ENCODE peak calls at places on chromosomes 2 and 18, in four cellular contexts. P is H7, I is cardiac fibroblast, F is adipocyte. C is an unnamed sample.

GRCh38 chr2:122166820-122167219 is 411.4 kb downstream of the TSN start:
- DNase-seq in P (no peak), I (no peak), F (no peak), C (no peak)

GRCh38 chr2:5373200-5373599 is 319.0 kb upstream of the SOX11 start:
- DNase-seq in P (peak), I (no peak), F (no peak), C (no peak)

GRCh38 chr2:96143848-96144480 is 1.3 kb downstream of the DUSP2 start:
- DNase-seq in P (peak), I (no peak), F (no peak), C (peak)

GRCh38 chr2:10523406-10524189 is 75.5 kb upstream of the ODC1 start:
- DNase-seq in P (peak), I (no peak), F (no peak), C (no peak)

GRCh38 chr2:38113999-38114708 is 38.2 kb upstream of the CYP1B1 start:
- DNase-seq in P (no peak), I (peak), F (peak), C (no peak)

GRCh38 chr2:238313289-238313990 is 6.9 kb upstream of the TRAF3IP1 start:
- DNase-seq in P (no peak), I (no peak), F (no peak), C (no peak)

GRCh38 chr2:38013158-38013752 is 62.7 kb downstream of the CYP1B1 start:
- DNase-seq in P (no peak), I (no peak), F (peak), C (no peak)

GRCh38 chr2:142176941-142177340 is 46.1 kb upstream of the LRP1B start:
- DNase-seq in P (no peak), I (no peak), F (no peak), C (no peak)

GRCh38 chr2:211748339-211748738 is 790.3 kb downstream of the ERBB4 start:
- DNase-seq in P (peak), I (no peak), F (no peak), C (no peak)

GRCh38 chr18:11496561-11497172 is 112.7 kb upstream of the SLC35G4 start:
- DNase-seq in P (no peak), I (no peak), F (no peak), C (no peak)

GRCh38 chr2:140383781-140384180 is 1603.6 kb upstream of the NXPH2 start:
- DNase-seq in P (no peak), I (peak), F (peak), C (no peak)

GRCh38 chr2:173159794-173160463 is 84.3 kb downstream of the MAP3K20 start:
- DNase-seq in P (peak), I (peak), F (peak), C (peak)

GRCh38 chr2:47888581-47889280 is 17.6 kb downstream of the FBXO11 start:
- DNase-seq in P (no peak), I (no peak), F (no peak), C (no peak)

GRCh38 chr2:235901243-235901642 is 266.9 kb downstream of the GBX2 start:
- DNase-seq in P (no peak), I (no peak), F (no peak), C (no peak)

GRCh38 chr18:22701795-22702194 is 231.3 kb upstream of the RBBP8 start:
- DNase-seq in P (no peak), I (no peak), F (no peak), C (no peak)

GRCh38 chr2:96933528-96933927 is 52.9 kb downstream of the FAM178B start:
- DNase-seq in P (peak), I (no peak), F (no peak), C (no peak)

GRCh38 chr2:165871025-165871424 is 77.0 kb upstream of the GALNT3 start:
- DNase-seq in P (no peak), I (no peak), F (no peak), C (no peak)

GRCh38 chr18:26461405-26461804 is 86.9 kb downstream of the KCTD1 start:
- DNase-seq in P (no peak), I (no peak), F (no peak), C (no peak)

GRCh38 chr2:186108470-186108869 is 369.9 kb downstream of the FSIP2 start:
- DNase-seq in P (no peak), I (no peak), F (no peak), C (no peak)

GRCh38 chr2:71879509-71880184 is 268.0 kb downstream of the CYP26B1 start:
- DNase-seq in P (no peak), I (peak), F (no peak), C (no peak)

DNA sequence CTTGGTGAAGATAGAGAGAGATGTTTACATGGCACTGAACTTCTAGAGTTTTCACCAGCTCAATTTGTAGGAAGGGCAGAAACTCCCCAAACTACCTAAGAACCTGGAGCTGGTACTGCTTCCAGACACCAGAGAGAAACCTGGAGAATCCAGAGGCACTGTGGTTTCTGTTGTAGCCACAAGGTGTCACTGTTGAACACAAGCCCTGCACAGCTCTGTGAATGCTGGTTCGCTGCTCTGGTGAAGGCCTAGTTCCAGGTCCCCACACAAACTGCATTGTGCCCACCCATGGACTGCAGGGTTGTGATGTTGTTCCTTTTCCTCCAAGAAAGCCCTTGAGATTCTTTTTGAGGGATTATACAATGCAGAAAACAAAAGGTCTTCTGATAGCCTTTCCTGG is 150.5 kb upstream of the HS6ST1 start:
- DNase-seq in P (peak), I (no peak), F (no peak), C (no peak)
- H3K4me3 ChIP-seq in P (no peak), I (no peak), F (peak), C (no peak)

GRCh38 chr2:132424526-132425121 is 8.0 kb downstream of the GPR39 start:
- DNase-seq in P (no peak), I (peak), F (peak), C (no peak)

GRCh38 chr2:132429941-132430573 is 13.5 kb downstream of the GPR39 start:
- DNase-seq in P (no peak), I (no peak), F (no peak), C (no peak)

GRCh38 chr2:132429351-132429750 is 12.7 kb downstream of the GPR39 start:
- DNase-seq in P (no peak), I (no peak), F (no peak), C (no peak)

GRCh38 chr2:132426621-132427020 is 10.0 kb downstream of the GPR39 start:
- DNase-seq in P (no peak), I (no peak), F (no peak), C (no peak)

GRCh38 chr2:132426033-132426432 is 9.4 kb downstream of the GPR39 start:
- DNase-seq in P (no peak), I (no peak), F (no peak), C (no peak)
- H3K4me3 ChIP-seq in P (no peak), I (no peak), F (no peak), C (no peak)

DNA sequence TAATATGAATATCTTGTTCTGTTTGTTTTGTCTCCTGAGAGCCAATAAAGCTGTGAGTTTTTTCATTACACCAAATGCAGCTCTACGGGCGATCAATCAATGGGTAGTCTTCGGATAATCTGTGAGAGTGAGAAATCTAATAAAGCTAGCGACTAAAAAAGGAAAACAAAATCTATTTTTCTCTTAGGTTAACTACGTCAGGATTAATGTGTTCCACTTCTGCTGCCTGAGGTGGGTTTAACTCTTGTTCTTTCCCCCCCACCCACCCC is 63.1 kb upstream of the PSMD14 start:
- DNase-seq in P (no peak), I (no peak), F (no peak), C (no peak)
- H3K4me3 ChIP-seq in P (peak), I (no peak), F (no peak), C (no peak)

GRCh38 chr2:158755738-158756137 is 39.4 kb upstream of the DAPL1 start:
- DNase-seq in P (peak), I (no peak), F (no peak), C (no peak)

GRCh38 chr2:158755310-158755709 is 39.8 kb upstream of the DAPL1 start:
- DNase-seq in P (no peak), I (no peak), F (no peak), C (no peak)

GRCh38 chr2:158756331-158756730 is 38.8 kb upstream of the DAPL1 start:
- DNase-seq in P (no peak), I (no peak), F (peak), C (no peak)

GRCh38 chr2:158753561-158754302 is 41.4 kb upstream of the DAPL1 start:
- DNase-seq in P (peak), I (peak), F (peak), C (no peak)

GRCh38 chr2:158754303-158754611 is 40.9 kb upstream of the DAPL1 start:
- DNase-seq in P (no peak), I (no peak), F (no peak), C (no peak)
- H3K4me3 ChIP-seq in P (no peak), I (no peak), F (peak), C (no peak)

GRCh38 chr2:181680055-181680936 is at the start of gene NEUROD1:
- DNase-seq in P (peak), I (no peak), F (no peak), C (no peak)
- H3K4me3 ChIP-seq in P (peak), I (no peak), F (peak), C (no peak)

GRCh38 chr2:231321556-231322334 is 73.8 kb upstream of the B3GNT7 start:
- DNase-seq in P (no peak), I (no peak), F (no peak), C (no peak)
- H3K4me3 ChIP-seq in P (no peak), I (no peak), F (no peak), C (no peak)

GRCh38 chr18:74457743-74458465 is 796 bp upstream of the DIPK1C start:
- DNase-seq in P (no peak), I (no peak), F (no peak), C (no peak)
- H3K4me3 ChIP-seq in P (no peak), I (no peak), F (no peak), C (no peak)

C was measured in LNCaP clone FGC.